ENCODE peak calls at places on chromosome 13, in seven cellular contexts. H is glutamatergic neuron, W is psoas muscle, P is bronchial epithelial cell, E is ascending aorta, K is IMR-90, N is WERI-Rb-1. Q is an unnamed sample.
A peak's percentile ranks its signal among the peaks of the same experiment; 100 is the strongest.

GRCh38 chr13:106532111-106532929 is 3.1 kb downstream of the EFNB2 start:
- DNase-seq in W (peak; percentile 39), E (no peak), P (peak; percentile 34), K (peak; percentile 32), N (no peak), H (peak; percentile 28), Q (peak; percentile 38)

GRCh38 chr13:111589992-111590391 is 269.6 kb downstream of the TEX29 start:
- DNase-seq in P (no peak), N (no peak), E (no peak), K (no peak), W (no peak), H (no peak), Q (no peak)

GRCh38 chr13:29743229-29743786 is 107.1 kb downstream of the UBL3 start:
- DNase-seq in K (peak; percentile 79), H (no peak), P (no peak), W (peak; percentile 80), N (no peak), E (no peak), Q (peak; percentile 6)

GRCh38 chr13:59483441-59484116 is 680.1 kb downstream of the DIAPH3 start:
- DNase-seq in N (peak; percentile 6), P (no peak), H (no peak), E (no peak), W (no peak), K (peak; percentile 17), Q (peak; percentile 49)

GRCh38 chr13:112638919-112639318 is 50.9 kb upstream of the ATP11A start:
- DNase-seq in E (no peak), K (no peak), W (no peak), P (no peak), H (no peak), N (no peak), Q (no peak)

GRCh38 chr13:98842858-98843481 is 90.5 kb upstream of the SLC15A1 start:
- DNase-seq in K (peak; percentile 80), W (peak; percentile 82), P (peak; percentile 70), E (no peak), H (peak; percentile 89), N (peak; percentile 93), Q (peak; percentile 87)

GRCh38 chr13:110472904-110473563 is 88.5 kb downstream of the RAB20 start:
- DNase-seq in P (no peak), K (no peak), N (no peak), W (peak; percentile 36), H (no peak), E (no peak), Q (no peak)

GRCh38 chr13:94813920-94814500 is 101.7 kb upstream of the SOX21 start:
- DNase-seq in P (no peak), K (no peak), N (no peak), E (no peak), W (no peak), H (no peak), Q (no peak)

GRCh38 chr13:113846639-113847318 is 17.1 kb downstream of the GAS6 start:
- DNase-seq in E (no peak), W (peak; percentile 48), P (no peak), N (peak; percentile 9), H (no peak), K (no peak), Q (no peak)

GRCh38 chr13:40546047-40546446 is 120.4 kb downstream of the FOXO1 start:
- DNase-seq in P (no peak), K (no peak), W (no peak), H (no peak), E (no peak), N (no peak), Q (no peak)

GRCh38 chr13:77022341-77022740 is 4.6 kb downstream of the FBXL3 start:
- DNase-seq in N (no peak), W (no peak), H (no peak), P (peak; percentile 40), E (no peak), K (peak; percentile 43), Q (peak; percentile 51)

GRCh38 chr13:111115841-111116500 is 861 bp downstream of the ARHGEF7 start:
- DNase-seq in E (no peak), N (no peak), P (no peak), K (peak; percentile 87), W (peak; percentile 64), H (peak; percentile 54), Q (peak; percentile 59)

GRCh38 chr13:108828053-108828806 is 198.8 kb downstream of the MYO16 start:
- DNase-seq in P (peak; percentile 39), K (no peak), W (no peak), E (no peak), H (no peak), N (no peak), Q (no peak)

GRCh38 chr13:20696073-20696472 is 7.4 kb upstream of the IL17D start:
- DNase-seq in P (no peak), H (no peak), K (no peak), W (no peak), N (no peak), E (no peak), Q (no peak)

GRCh38 chr13:40680659-40681323 is 14.3 kb upstream of the FOXO1 start:
- DNase-seq in E (no peak), K (no peak), H (no peak), W (no peak), N (no peak), P (no peak), Q (no peak)

GRCh38 chr13:24220086-24220703 is 59.7 kb downstream of the SPATA13 start:
- DNase-seq in W (no peak), N (peak; percentile 77), K (peak; percentile 88), P (peak; percentile 78), E (no peak), H (no peak), Q (peak; percentile 92)

GRCh38 chr13:109784590-109785140 is 1.7 kb downstream of the IRS2 start:
- DNase-seq in H (peak; percentile 92), K (peak; percentile 62), P (no peak), E (no peak), W (peak; percentile 89), N (peak; percentile 90), Q (peak; percentile 77)

GRCh38 chr13:82681535-82681934 is 1200.7 kb downstream of the SLITRK1 start:
- DNase-seq in P (no peak), H (no peak), E (no peak), W (no peak), N (no peak), K (no peak), Q (no peak)

GRCh38 chr13:90502762-90503161 is 844.7 kb upstream of the MIR17HG start:
- DNase-seq in K (no peak), W (no peak), H (no peak), P (no peak), N (no peak), E (no peak), Q (no peak)

GRCh38 chr13:26300140-26300539 is 46.2 kb downstream of the CDK8 start:
- DNase-seq in P (peak; percentile 80), E (no peak), N (no peak), W (no peak), K (peak; percentile 86), H (no peak), Q (peak; percentile 50)

GRCh38 chr13:67135356-67135755 is 94.8 kb downstream of the PCDH9 start:
- DNase-seq in K (no peak), H (no peak), N (no peak), E (no peak), W (no peak), P (no peak), Q (no peak)

GRCh38 chr13:73625562-73626339 is 508.5 kb downstream of the KLF12 start:
- DNase-seq in E (no peak), P (no peak), W (no peak), K (no peak), N (no peak), H (no peak), Q (no peak)

DNA sequence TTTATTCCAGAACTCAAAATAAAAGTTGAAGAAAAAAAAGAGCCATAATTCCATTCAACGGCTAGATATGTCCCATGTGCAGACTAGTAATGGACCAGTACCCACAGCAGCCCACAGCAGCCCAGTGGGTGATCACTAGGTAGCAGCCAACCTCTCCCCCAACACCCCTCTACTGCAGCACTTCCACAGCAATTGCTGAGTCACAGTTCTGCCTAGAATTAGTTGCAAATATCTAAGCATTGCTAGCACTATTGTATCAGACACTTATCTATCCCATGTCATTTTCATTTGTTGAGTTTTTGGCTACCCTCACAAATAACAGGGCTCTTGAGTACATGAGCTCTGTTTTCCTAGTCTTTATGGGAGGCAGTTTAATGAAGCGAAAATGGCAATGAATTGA is 258.7 kb downstream of the RAP2A start:
- DNase-seq in H (no peak), E (no peak), P (no peak), W (no peak), N (no peak), K (no peak), Q (no peak)
- TF ChIP-seq CTCF in H (no peak), E (no peak), P (no peak), W (no peak), N (no peak), K (no peak), Q (no peak)

GRCh38 chr13:103788061-103788652 is 721.9 kb upstream of the SLC10A2 start:
- DNase-seq in N (peak; percentile 61), K (no peak), W (no peak), P (no peak), H (peak; percentile 22), E (no peak), Q (peak; percentile 7)
- TF ChIP-seq CTCF in N (peak; percentile 62), K (no peak), W (no peak), P (no peak), H (peak; percentile 43), E (no peak), Q (peak; percentile 29)

GRCh38 chr13:45728759-45729158 is 26.6 kb downstream of the CBY2 start:
- DNase-seq in P (peak; percentile 7), W (no peak), K (no peak), E (no peak), H (peak; percentile 21), N (no peak), Q (peak; percentile 4)
- TF ChIP-seq CTCF in P (peak; percentile 32), W (no peak), K (no peak), E (no peak), H (peak; percentile 25), N (peak; percentile 49), Q (peak; percentile 4)

GRCh38 chr13:84648069-84648640 is 765.9 kb upstream of the SLITRK1 start:
- DNase-seq in K (no peak), H (no peak), E (no peak), N (no peak), P (peak; percentile 24), W (no peak), Q (peak; percentile 29)
- TF ChIP-seq CTCF in K (peak; percentile 25), H (no peak), E (no peak), N (no peak), P (no peak), W (no peak), Q (peak; percentile 21)